ENCODE peak calls at places on chromosomes 3 and 15, in six cellular contexts. M is IMR-90, T is mesenchymal stem cell, Q is neuronal stem cell, F is H9, Z is H1. G is an unnamed sample.

GRCh38 chr3:170622369-170623159 is 36.7 kb upstream of the SLC7A14 start:
- DNase-seq in M (peak), Z (no peak), F (no peak), Q (no peak), T (peak), G (peak)

GRCh38 chr15:62085740-62086139 is 19.0 kb downstream of the C2CD4A start:
- DNase-seq in Q (no peak), Z (no peak), T (no peak), M (no peak), F (no peak), G (no peak)

GRCh38 chr15:45448066-45448510 is 69.7 kb upstream of the GATM start:
- DNase-seq in Z (no peak), T (peak), Q (no peak), M (peak), F (no peak), G (peak)

GRCh38 chr3:39892068-39892467 is 82.7 kb downstream of the MYRIP start:
- DNase-seq in T (no peak), M (no peak), Q (no peak), Z (no peak), F (no peak), G (no peak)

GRCh38 chr15:74432968-74433591 is 678 bp downstream of the SEMA7A start:
- DNase-seq in F (no peak), M (no peak), Z (no peak), T (no peak), Q (no peak), G (no peak)

GRCh38 chr15:45023659-45024320 is 795 bp downstream of the SORD start:
- DNase-seq in F (no peak), T (no peak), Z (no peak), Q (peak), M (peak), G (no peak)

GRCh38 chr15:42490743-42491539 is at the start of gene ZNF106:
- DNase-seq in M (peak), Z (peak), T (peak), Q (peak), F (peak), G (peak)

GRCh38 chr3:69890094-69890493 is 109.4 kb upstream of the SAMMSON start:
- DNase-seq in T (peak), F (no peak), M (peak), Q (no peak), Z (no peak), G (no peak)

GRCh38 chr3:169264711-169265110 is 398.8 kb downstream of the MECOM start:
- DNase-seq in T (peak), Z (no peak), F (no peak), Q (no peak), M (peak), G (no peak)

GRCh38 chr3:36795622-36796021 is 31.3 kb upstream of the DCLK3 start:
- DNase-seq in M (no peak), F (no peak), Q (no peak), Z (no peak), T (no peak), G (no peak)

GRCh38 chr3:78895528-78895927 is 872.3 kb downstream of the ROBO1 start:
- DNase-seq in F (no peak), T (peak), Q (no peak), M (no peak), Z (no peak), G (no peak)

GRCh38 chr3:71305246-71306206 is 278.0 kb downstream of the FOXP1 start:
- DNase-seq in Z (peak), M (peak), Q (peak), F (peak), T (peak), G (no peak)

GRCh38 chr3:32347286-32348125 is 44.1 kb upstream of the CMTM7 start:
- DNase-seq in Q (no peak), F (no peak), Z (no peak), T (no peak), M (no peak), G (peak)

GRCh38 chr15:63072023-63072650 is 29.6 kb downstream of the TPM1 start:
- DNase-seq in Z (no peak), M (no peak), F (no peak), Q (no peak), T (peak), G (no peak)

GRCh38 chr3:156761007-156761406 is 65.1 kb upstream of the LEKR1 start:
- DNase-seq in Z (no peak), Q (peak), F (no peak), M (no peak), T (no peak), G (no peak)

GRCh38 chr3:14262867-14263266 is 84.2 kb downstream of the LSM3 start:
- DNase-seq in T (no peak), F (no peak), Q (no peak), M (no peak), Z (no peak), G (no peak)

GRCh38 chr15:50377867-50378751 is 23.1 kb upstream of the GABPB1 start:
- DNase-seq in Z (no peak), M (no peak), Q (no peak), F (no peak), T (peak), G (no peak)

GRCh38 chr3:11477286-11477935 is 166.3 kb downstream of the VGLL4 start:
- DNase-seq in F (no peak), Z (no peak), T (peak), M (peak), Q (no peak), G (peak)

GRCh38 chr15:95734422-95735316 is 595.8 kb upstream of the NR2F2 start:
- DNase-seq in Z (no peak), M (no peak), T (peak), F (no peak), Q (no peak), G (no peak)

GRCh38 chr3:171284308-171285075 is 175.7 kb downstream of the TNIK start:
- DNase-seq in Q (no peak), F (no peak), T (peak), M (peak), Z (peak), G (peak)

GRCh38 chr3:161026612-161027217 is 78.4 kb downstream of the B3GALNT1 start:
- DNase-seq in F (no peak), Z (no peak), Q (no peak), T (no peak), M (no peak), G (peak)

GRCh38 chr3:146130881-146131371 is 30.1 kb downstream of the PLOD2 start:
- DNase-seq in Z (no peak), T (peak), M (peak), Q (no peak), F (no peak), G (no peak)

GRCh38 chr3:197428117-197428761 is 127.5 kb downstream of the BDH1 start:
- DNase-seq in T (peak), Q (no peak), M (peak), F (no peak), Z (no peak), G (no peak)

GRCh38 chr15:76994001-76994400 is 925 bp upstream of the PSTPIP1 start:
- DNase-seq in Z (no peak), T (no peak), M (no peak), Q (no peak), F (no peak), G (no peak)

GRCh38 chr15:52427804-52428203 is 100.9 kb downstream of the MYO5A start:
- DNase-seq in Q (no peak), F (no peak), M (peak), T (peak), Z (no peak), G (no peak)

GRCh38 chr3:153090973-153091372 is 71.1 kb upstream of the RAP2B start:
- DNase-seq in F (no peak), Q (no peak), T (no peak), M (no peak), Z (no peak), G (no peak)

GRCh38 chr15:92930776-92931175 is 30.7 kb downstream of the CHD2 start:
- DNase-seq in F (no peak), Z (no peak), M (peak), Q (no peak), T (peak), G (peak)

GRCh38 chr15:101710806-101711205 is 13.5 kb downstream of the TARS3 start:
- DNase-seq in Z (no peak), M (peak), F (no peak), Q (no peak), T (peak), G (peak)

GRCh38 chr15:27449041-27449440 is 478.1 kb downstream of the GABRG3 start:
- DNase-seq in Z (no peak), M (no peak), Q (no peak), F (no peak), T (no peak), G (no peak)

GRCh38 chr15:39720721-39721611 is 61.7 kb downstream of the FSIP1 start:
- DNase-seq in T (peak), Q (no peak), Z (no peak), M (peak), F (no peak), G (peak)

GRCh38 chr3:198046120-198046857 is 86.3 kb downstream of the LMLN start:
- DNase-seq in Q (no peak), Z (no peak), M (no peak), T (no peak), F (no peak), G (no peak)

GRCh38 chr3:107676469-107677309 is 153.9 kb downstream of the BBX start:
- DNase-seq in Q (no peak), M (peak), Z (no peak), T (peak), F (no peak), G (no peak)

GRCh38 chr3:172678068-172678467 is 32.8 kb downstream of the NCEH1 start:
- DNase-seq in Q (no peak), M (no peak), Z (no peak), T (peak), F (no peak), G (no peak)

GRCh38 chr3:11211531-11212300 is 57.4 kb downstream of the HRH1 start:
- DNase-seq in T (peak), Q (no peak), Z (no peak), F (no peak), M (peak), G (no peak)

GRCh38 chr3:191499307-191500125 is 38.6 kb downstream of the PYDC2 start:
- DNase-seq in Q (no peak), M (peak), T (no peak), F (peak), Z (no peak), G (no peak)

DNA sequence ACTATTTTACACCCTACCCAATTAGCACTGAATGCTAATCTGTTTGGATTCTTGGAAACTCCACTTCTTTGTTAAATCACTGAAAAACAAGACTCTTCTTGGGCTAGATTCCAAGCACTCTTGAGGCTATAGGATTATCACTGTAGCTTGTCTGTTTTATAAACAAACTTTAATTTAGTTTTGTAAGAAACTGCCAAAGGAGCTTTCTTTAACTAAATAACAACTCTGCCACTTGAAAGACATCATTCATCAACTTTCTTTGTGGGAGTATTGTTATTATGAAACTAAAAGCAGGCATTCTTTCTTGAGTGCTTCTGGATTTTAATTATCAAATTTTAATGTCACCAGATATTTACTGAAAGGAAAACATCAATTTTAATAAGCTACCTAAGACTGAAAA is 24.1 kb downstream of the CBLB start:
- DNase-seq in T (peak), Q (no peak), Z (no peak), M (no peak), F (no peak), G (no peak)
- H3K14ac ChIP-seq in T (no peak), Q (no peak), Z (no peak), M (no peak), F (no peak), G (no peak)

GRCh38 chr3:81105761-81106160 is 655.7 kb downstream of the GBE1 start:
- DNase-seq in T (no peak), Q (no peak), M (no peak), F (no peak), Z (no peak), G (peak)
- H4K91ac ChIP-seq in T (no peak), Q (no peak), M (no peak), F (no peak), Z (no peak), G (no peak)

GRCh38 chr15:58331562-58331902 is 100.3 kb upstream of the LIPC start:
- DNase-seq in M (no peak), F (no peak), Q (no peak), T (no peak), Z (no peak), G (peak)

GRCh38 chr15:58330836-58331561 is 100.8 kb upstream of the LIPC start:
- DNase-seq in Q (no peak), T (peak), M (no peak), Z (no peak), F (no peak), G (no peak)

GRCh38 chr15:58329781-58330467 is 101.9 kb upstream of the LIPC start:
- DNase-seq in F (no peak), Q (no peak), M (no peak), T (peak), Z (no peak), G (peak)

GRCh38 chr15:58331903-58332675 is 99.7 kb upstream of the LIPC start:
- DNase-seq in Q (peak), M (peak), F (peak), T (peak), Z (peak), G (peak)

GRCh38 chr15:58330468-58330793 is 101.4 kb upstream of the LIPC start:
- DNase-seq in Z (no peak), T (no peak), Q (no peak), F (no peak), M (no peak), G (no peak)
- H3K4ac ChIP-seq in Z (no peak), T (peak), Q (no peak), F (no peak), M (peak), G (peak)

DNA sequence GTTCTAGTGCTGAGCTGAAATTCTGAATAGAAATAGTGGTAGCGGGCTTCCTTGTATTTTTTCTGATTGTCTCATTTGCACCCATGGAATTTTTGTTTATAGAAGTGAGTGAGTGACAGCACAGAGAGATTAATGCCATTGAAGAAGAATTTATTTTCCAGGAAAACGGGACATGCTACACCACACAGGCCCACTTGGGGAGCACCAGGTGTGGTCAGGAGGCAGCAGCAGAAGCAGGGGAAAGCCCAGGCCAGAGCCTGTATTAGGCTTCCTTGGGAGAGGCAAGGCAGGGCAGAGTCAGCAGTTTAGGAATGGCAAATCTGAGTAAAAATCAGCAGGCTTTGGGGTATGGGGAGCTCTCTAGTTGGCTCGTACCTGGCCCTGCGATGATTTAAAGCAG is 88.4 kb upstream of the ATP11B start:
- DNase-seq in T (no peak), Z (no peak), Q (no peak), F (peak), M (no peak), G (no peak)
- H3K14ac ChIP-seq in T (no peak), Z (no peak), Q (no peak), F (no peak), M (no peak), G (no peak)

DNA sequence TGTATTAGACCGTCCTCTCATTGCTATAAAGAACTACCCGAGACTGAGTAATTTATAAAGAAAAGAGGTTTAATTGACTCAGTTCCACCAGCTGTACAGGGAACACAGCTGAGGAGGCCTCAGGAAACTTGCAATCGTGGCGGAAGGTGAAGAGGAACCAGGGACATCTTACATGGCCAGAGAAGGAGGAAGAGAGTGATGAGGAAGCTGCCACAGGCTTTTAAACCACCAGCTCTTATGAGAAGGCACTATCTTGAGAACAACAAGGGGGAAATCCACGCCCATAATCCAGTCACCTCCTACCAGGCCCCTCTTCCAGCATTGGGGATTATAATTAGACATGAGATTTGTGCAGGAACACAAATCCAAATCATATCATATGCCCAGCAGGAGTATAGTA is 138.5 kb downstream of the ALCAM start:
- DNase-seq in Z (no peak), T (no peak), F (no peak), Q (no peak), M (no peak), G (no peak)
- H4K91ac ChIP-seq in Z (no peak), T (no peak), F (no peak), Q (no peak), M (no peak), G (no peak)

DNA sequence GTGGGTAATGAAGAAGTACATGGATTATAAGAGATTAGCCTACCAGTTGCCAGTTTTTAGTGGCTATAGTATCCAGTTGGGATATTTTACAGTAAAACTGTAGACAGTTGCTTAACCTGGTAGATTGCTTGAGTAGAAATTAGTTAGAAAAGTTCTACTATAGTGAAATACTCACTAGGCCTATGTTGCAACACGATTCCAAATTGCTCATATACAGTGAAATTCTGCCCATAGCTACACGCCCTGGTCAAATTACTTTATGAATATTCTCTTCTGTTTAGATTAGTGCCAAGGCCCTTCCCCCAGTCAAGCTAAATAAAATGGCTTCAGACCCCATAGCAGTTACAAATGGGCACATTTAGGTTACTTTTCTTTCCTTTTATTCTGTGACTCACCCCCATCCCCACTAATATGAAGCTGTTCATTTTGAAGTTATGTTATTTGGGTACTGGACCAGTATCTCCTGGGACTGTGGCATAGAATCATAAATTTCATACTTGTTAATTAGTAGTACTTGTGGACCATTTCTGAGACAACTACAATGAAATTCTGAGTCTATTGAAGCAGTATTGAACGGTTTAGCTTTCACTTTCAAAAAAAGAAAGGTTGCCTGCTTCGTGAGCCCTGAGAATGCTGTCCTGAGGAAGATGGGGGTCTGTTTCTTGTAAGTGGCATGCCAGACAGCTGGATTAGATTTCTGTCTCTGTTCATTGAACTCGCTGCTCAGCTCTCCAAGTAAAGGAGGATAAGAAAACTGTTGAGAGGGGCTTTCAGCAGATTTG is 65.7 kb upstream of the CFAP20DC start:
- DNase-seq in Q (no peak), F (no peak), M (peak), T (no peak), Z (no peak), G (no peak)
- H3K4ac ChIP-seq in Q (no peak), F (no peak), M (no peak), T (no peak), Z (no peak), G (no peak)

GRCh38 chr15:85475317-85475701 is 94.9 kb downstream of the AKAP13 start:
- DNase-seq in F (no peak), Q (no peak), T (no peak), M (no peak), Z (no peak), G (peak)
- H3K14ac ChIP-seq in F (no peak), Q (no peak), T (no peak), M (no peak), Z (no peak), G (no peak)

GRCh38 chr3:190120161-190121060 is at the start of gene P3H2:
- DNase-seq in F (peak), M (peak), T (peak), Q (peak), Z (peak), G (peak)

GRCh38 chr3:190117995-190118394 is 2.7 kb downstream of the P3H2 start:
- DNase-seq in F (no peak), T (no peak), Q (no peak), M (peak), Z (no peak), G (no peak)

GRCh38 chr3:190121061-190121765 is 516 bp upstream of the P3H2 start:
- DNase-seq in M (no peak), T (no peak), Z (no peak), Q (no peak), F (no peak), G (no peak)

GRCh38 chr3:190119734-190120133 is 963 bp downstream of the P3H2 start:
- DNase-seq in F (no peak), T (no peak), M (no peak), Z (no peak), Q (no peak), G (no peak)

DNA sequence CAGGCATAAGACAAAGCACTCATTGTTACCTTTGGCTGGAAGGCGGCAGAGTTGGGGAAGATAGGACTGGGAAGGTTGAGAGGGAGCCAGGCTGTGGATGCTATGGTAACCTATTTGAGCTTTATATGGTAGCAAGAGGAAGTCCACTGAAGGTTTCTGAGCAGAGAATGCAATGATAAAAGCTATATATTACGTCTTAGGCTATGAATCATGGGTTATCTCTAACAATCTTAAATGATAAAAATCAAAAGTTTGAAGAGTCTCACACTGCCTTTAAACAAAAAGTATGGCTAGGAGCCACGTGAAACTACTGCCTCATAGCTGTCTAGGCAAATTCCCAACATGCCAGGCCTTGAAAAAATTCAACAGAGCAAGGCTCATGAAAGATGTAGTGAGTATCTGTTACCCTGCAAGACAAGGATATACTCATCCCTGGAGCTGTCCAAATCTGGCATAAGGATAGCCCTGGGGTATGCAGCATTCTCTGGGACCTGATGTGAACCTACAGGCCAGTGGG is 4.1 kb downstream of the P3H2 start:
- DNase-seq in T (no peak), Q (no peak), Z (no peak), F (no peak), M (peak), G (peak)
- H4K91ac ChIP-seq in T (no peak), Q (no peak), Z (no peak), F (no peak), M (no peak), G (no peak)